ENCODE peak calls at places on chromosomes 12 and 14, in seven cellular contexts. Y is IMR-90, W is H9, N is neuronal stem cell, B is mesenchymal stem cell, L is mesendoderm, M is trophoblast cell. O is an unnamed sample.

GRCh38 chr12:104958946-104959841 is 1.1 kb upstream of the SLC41A2 start:
- DNase-seq in N (no peak), B (peak), Y (peak), L (peak), W (peak), M (peak), O (no peak)

GRCh38 chr12:67759829-67760228 is 111.3 kb downstream of the DYRK2 start:
- DNase-seq in N (no peak), L (no peak), W (no peak), M (peak), B (no peak), Y (no peak), O (no peak)

GRCh38 chr14:69363055-69363454 is 35.0 kb downstream of the ERH start:
- DNase-seq in Y (peak), N (no peak), B (peak), M (no peak), L (peak), W (peak), O (no peak)

GRCh38 chr14:95496690-95497241 is 19.7 kb downstream of the SYNE3 start:
- DNase-seq in Y (peak), W (no peak), M (no peak), L (no peak), B (peak), N (no peak), O (no peak)

GRCh38 chr14:95098984-95099599 is 58.2 kb downstream of the DICER1 start:
- DNase-seq in M (peak), Y (peak), L (peak), B (peak), N (peak), W (peak), O (no peak)

GRCh38 chr12:88896958-88897357 is 316.7 kb upstream of the KITLG start:
- DNase-seq in W (no peak), L (peak), Y (peak), B (peak), M (no peak), N (no peak), O (no peak)

GRCh38 chr12:100383586-100384548 is 27.0 kb downstream of the SLC17A8 start:
- DNase-seq in B (no peak), Y (no peak), N (no peak), M (no peak), W (no peak), L (no peak), O (no peak)

GRCh38 chr14:104293851-104294627 is 155.7 kb downstream of the KIF26A start:
- DNase-seq in N (no peak), Y (no peak), M (no peak), B (no peak), W (peak), L (peak), O (no peak)

GRCh38 chr12:31849090-31849687 is 110.0 kb upstream of the RESF1 start:
- DNase-seq in N (peak), L (peak), W (no peak), Y (peak), M (no peak), B (peak), O (no peak)

GRCh38 chr14:100523131-100523530 is 64.1 kb downstream of the BEGAIN start:
- DNase-seq in M (no peak), N (no peak), B (no peak), L (no peak), Y (no peak), W (peak), O (no peak)

GRCh38 chr12:29771786-29772185 is 12.0 kb downstream of the TMTC1 start:
- DNase-seq in N (no peak), W (no peak), Y (peak), M (no peak), L (no peak), B (no peak), O (no peak)

GRCh38 chr14:100644784-100645183 is 57.6 kb upstream of the BEGAIN start:
- DNase-seq in Y (no peak), B (no peak), N (no peak), L (no peak), M (no peak), W (no peak), O (no peak)

GRCh38 chr12:11654338-11654737 is 4.9 kb downstream of the ETV6 start:
- DNase-seq in M (no peak), W (no peak), B (no peak), N (no peak), Y (no peak), L (no peak), O (no peak)

GRCh38 chr14:77582511-77582910 is 33.9 kb downstream of the SPTLC2 start:
- DNase-seq in W (no peak), Y (peak), L (no peak), N (peak), M (no peak), B (peak), O (no peak)

GRCh38 chr14:50000215-50001145 is 107.6 kb downstream of the ARF6 start:
- DNase-seq in N (no peak), M (peak), Y (peak), L (peak), B (peak), W (peak), O (peak)

GRCh38 chr14:71619472-71619871 is 312.8 kb upstream of the RGS6 start:
- DNase-seq in Y (no peak), W (no peak), B (no peak), L (no peak), M (no peak), N (no peak), O (no peak)

GRCh38 chr14:68065322-68065721 is 245.7 kb downstream of the RAD51B start:
- DNase-seq in Y (no peak), W (no peak), L (no peak), M (no peak), B (no peak), N (no peak), O (no peak)

GRCh38 chr12:17169726-17170471 is 563.9 kb upstream of the LMO3 start:
- DNase-seq in B (no peak), W (no peak), L (no peak), N (no peak), M (no peak), Y (no peak), O (no peak)

GRCh38 chr12:100141998-100142850 is 450 bp downstream of the BLTP3B start:
- DNase-seq in B (no peak), M (no peak), L (peak), N (peak), Y (no peak), W (peak), O (peak)

GRCh38 chr12:124764870-124765570 is 98.6 kb downstream of the SCARB1 start:
- DNase-seq in W (no peak), N (no peak), M (peak), L (no peak), B (peak), Y (peak), O (no peak)

GRCh38 chr12:132662901-132663755 is 24.0 kb downstream of the POLE start:
- DNase-seq in N (no peak), M (no peak), B (no peak), W (no peak), Y (no peak), L (no peak), O (no peak)

GRCh38 chr12:112901271-112901670 is 5.5 kb upstream of the OAS1 start:
- DNase-seq in Y (no peak), L (no peak), M (no peak), W (no peak), B (no peak), N (no peak), O (no peak)

GRCh38 chr12:113370923-113371682 is 12.7 kb downstream of the PLBD2 start:
- DNase-seq in W (no peak), N (no peak), B (no peak), L (no peak), Y (no peak), M (no peak), O (no peak)

GRCh38 chr12:1347294-1347693 is 247.1 kb downstream of the FBXL14 start:
- DNase-seq in Y (no peak), L (no peak), M (no peak), N (no peak), B (no peak), W (no peak), O (no peak)

GRCh38 chr14:51836417-51836816 is 24.0 kb upstream of the GNG2 start:
- DNase-seq in B (no peak), Y (no peak), M (no peak), N (no peak), W (no peak), L (no peak), O (no peak)

GRCh38 chr12:83179999-83180398 is 493.3 kb downstream of the TMTC2 start:
- DNase-seq in N (no peak), L (no peak), B (no peak), Y (no peak), W (no peak), M (no peak), O (no peak)

GRCh38 chr14:24171422-24172260 is at the start of gene REC8:
- DNase-seq in L (peak), W (peak), B (peak), M (no peak), Y (no peak), N (peak), O (peak)

GRCh38 chr12:121796855-121797751 is 3.6 kb upstream of the RHOF start:
- DNase-seq in B (peak), W (peak), N (peak), M (peak), Y (peak), L (peak), O (peak)

GRCh38 chr14:22656945-22657711 is 13.0 kb upstream of the OR6J1 start:
- DNase-seq in L (peak), W (no peak), M (no peak), N (no peak), B (peak), Y (peak), O (no peak)

GRCh38 chr12:104521731-104522130 is 65.0 kb downstream of the CHST11 start:
- DNase-seq in W (no peak), M (no peak), Y (peak), B (peak), N (no peak), L (no peak), O (no peak)

DNA sequence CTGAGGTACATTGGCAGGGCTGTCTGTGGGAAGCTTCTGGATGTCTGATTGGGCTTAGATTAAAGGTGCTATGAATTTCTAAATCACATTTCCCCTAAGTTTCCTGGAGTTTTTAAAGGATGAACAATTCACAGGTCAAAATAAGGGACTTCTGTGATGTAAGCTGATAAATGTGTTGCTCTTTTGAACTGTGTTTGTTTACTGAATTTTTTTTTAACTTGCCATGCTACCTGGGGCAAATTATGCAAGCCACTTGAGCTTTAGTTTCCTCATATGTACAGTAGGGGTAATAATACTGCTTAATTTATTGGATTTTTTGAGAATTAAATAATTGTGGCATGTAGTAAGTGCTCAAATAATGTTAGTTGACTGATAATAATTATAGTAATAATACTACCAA is 52.8 kb upstream of the CCDC91 start:
- DNase-seq in W (no peak), N (no peak), L (no peak), M (no peak), Y (no peak), B (no peak), O (no peak)
- H3K23ac ChIP-seq in W (no peak), N (no peak), L (no peak), M (no peak), Y (no peak), B (no peak), O (no peak)

GRCh38 chr12:79125358-79125757 is 260.8 kb downstream of the SYT1 start:
- DNase-seq in L (no peak), M (no peak), Y (no peak), W (no peak), N (no peak), B (no peak), O (no peak)

GRCh38 chr12:79121486-79121885 is 256.9 kb downstream of the SYT1 start:
- DNase-seq in B (peak), W (peak), N (no peak), L (peak), M (no peak), Y (no peak), O (no peak)

GRCh38 chr12:79124385-79124784 is 259.8 kb downstream of the SYT1 start:
- DNase-seq in L (no peak), N (no peak), M (no peak), W (no peak), B (no peak), Y (no peak), O (no peak)

GRCh38 chr12:79128956-79129355 is 264.4 kb downstream of the SYT1 start:
- DNase-seq in Y (peak), N (no peak), L (no peak), M (no peak), B (no peak), W (no peak), O (no peak)

GRCh38 chr12:79127268-79127895 is 262.8 kb downstream of the SYT1 start:
- DNase-seq in N (no peak), Y (peak), W (no peak), L (no peak), M (peak), B (peak), O (no peak)
- H3K23ac ChIP-seq in N (no peak), Y (no peak), W (no peak), L (no peak), M (no peak), B (no peak), O (no peak)

GRCh38 chr12:15854916-15855315 is 27.3 kb upstream of the STRAP start:
- DNase-seq in B (no peak), N (peak), W (no peak), Y (no peak), M (peak), L (peak), O (no peak)

GRCh38 chr12:15855646-15856045 is 26.5 kb upstream of the STRAP start:
- DNase-seq in L (no peak), Y (peak), M (no peak), W (no peak), N (no peak), B (peak), O (no peak)

GRCh38 chr12:15851919-15852318 is 30.3 kb upstream of the STRAP start:
- DNase-seq in B (no peak), N (no peak), L (peak), Y (no peak), W (no peak), M (peak), O (no peak)

GRCh38 chr12:15852383-15852782 is 29.8 kb upstream of the STRAP start:
- DNase-seq in N (no peak), B (peak), Y (peak), L (no peak), W (no peak), M (peak), O (no peak)

GRCh38 chr12:15853877-15854276 is 28.3 kb upstream of the STRAP start:
- DNase-seq in L (peak), N (no peak), B (no peak), W (no peak), M (peak), Y (no peak), O (no peak)
- H3K23ac ChIP-seq in L (no peak), N (no peak), B (no peak), W (no peak), M (no peak), Y (no peak), O (no peak)

DNA sequence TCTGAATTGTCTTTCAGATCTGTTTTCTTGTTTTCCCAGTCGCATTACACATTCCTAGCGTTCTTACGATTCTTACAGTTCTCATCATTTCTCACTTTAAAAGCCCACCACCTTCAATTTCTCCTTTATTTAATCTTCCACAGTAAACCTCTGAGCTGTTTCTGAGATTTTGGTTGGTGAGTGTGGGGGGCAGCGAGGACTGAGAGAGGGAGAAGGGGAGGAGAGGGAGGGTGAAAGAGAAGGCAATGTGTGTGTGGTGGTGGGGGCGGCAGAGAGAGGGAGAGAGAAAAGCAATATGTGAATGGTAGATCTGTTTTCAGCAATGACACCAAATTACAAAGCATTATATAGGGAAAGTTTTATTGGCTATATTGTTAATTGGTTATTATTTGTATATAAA is 282.6 kb downstream of the SOX5 start:
- DNase-seq in N (no peak), Y (no peak), L (peak), W (no peak), B (no peak), M (no peak), O (no peak)
- H3K23ac ChIP-seq in N (no peak), Y (no peak), L (no peak), W (no peak), B (no peak), M (no peak), O (no peak)

DNA sequence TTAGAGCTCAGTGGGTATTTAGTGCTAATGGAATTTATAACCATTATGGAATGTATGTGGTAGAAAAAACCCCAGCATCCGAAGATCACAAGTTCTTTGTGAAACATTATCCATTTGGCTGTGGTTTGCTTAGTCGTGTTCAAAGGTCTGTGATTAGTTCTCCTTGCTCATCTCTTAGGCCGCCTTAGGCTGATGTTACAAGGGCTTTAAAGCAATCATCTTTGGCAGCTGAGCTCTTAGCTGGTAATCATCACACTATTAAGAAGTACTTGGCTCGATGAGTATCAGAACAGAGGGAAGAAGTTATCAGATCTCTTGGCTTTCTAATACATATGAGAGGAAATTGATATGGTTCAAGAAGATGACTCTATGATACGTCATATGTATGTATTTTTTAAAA is 124.1 kb upstream of the E2F7 start:
- DNase-seq in Y (peak), N (no peak), L (no peak), M (no peak), B (peak), W (no peak), O (no peak)
- H3K23ac ChIP-seq in Y (no peak), N (no peak), L (no peak), M (no peak), B (no peak), W (no peak), O (no peak)

DNA sequence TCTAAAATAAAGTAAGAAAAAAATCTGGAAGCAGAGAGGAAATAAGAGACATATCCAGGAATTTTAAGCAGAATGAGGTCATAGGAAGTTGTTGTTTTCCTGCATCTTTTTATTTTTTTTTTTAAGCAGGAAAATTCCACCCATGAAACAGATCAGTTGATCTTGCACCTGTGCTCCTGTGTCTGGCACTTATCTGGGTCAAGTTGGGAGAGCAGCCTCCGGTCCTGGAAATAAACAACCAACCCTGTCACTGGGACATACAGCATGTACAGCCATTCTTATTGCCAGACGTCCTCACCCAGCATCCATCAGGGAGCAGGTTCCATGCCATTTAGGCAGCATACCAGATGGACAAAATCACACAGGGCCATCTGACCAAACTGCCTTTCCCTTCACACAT is 266.0 kb upstream of the BTG1 start:
- DNase-seq in B (no peak), N (no peak), Y (no peak), M (no peak), L (no peak), W (no peak), O (no peak)
- H3K23ac ChIP-seq in B (no peak), N (no peak), Y (no peak), M (no peak), L (no peak), W (no peak), O (no peak)

DNA sequence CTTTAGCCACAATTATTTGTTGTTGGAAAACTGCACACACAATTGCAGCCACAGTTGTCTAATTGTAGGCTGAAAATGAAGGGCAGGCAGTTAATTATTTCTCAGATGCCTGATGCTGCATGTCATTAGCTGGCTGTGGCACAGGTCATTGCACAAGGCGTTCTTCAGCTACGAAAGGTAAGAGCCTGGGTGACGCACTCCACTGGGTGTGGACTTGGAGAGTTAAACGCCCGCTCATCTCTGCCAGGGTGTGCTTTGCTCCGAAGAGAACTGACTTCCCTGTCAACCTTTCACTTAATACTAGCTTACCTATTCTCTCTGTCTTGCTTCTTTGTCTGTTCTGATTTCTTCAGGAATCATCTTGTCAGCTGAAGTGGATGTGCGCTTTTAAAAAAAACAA is 91.4 kb upstream of the CPM start:
- DNase-seq in M (peak), W (no peak), L (no peak), N (no peak), Y (no peak), B (no peak), O (no peak)
- H3K23ac ChIP-seq in M (no peak), W (no peak), L (no peak), N (no peak), Y (no peak), B (no peak), O (no peak)

GRCh38 chr14:36665887-36666415 is 4.3 kb downstream of the PAX9 start:
- DNase-seq in N (no peak), L (peak), M (no peak), Y (no peak), B (no peak), W (peak), O (peak)
- H3K23ac ChIP-seq in N (peak), L (no peak), M (no peak), Y (no peak), B (peak), W (no peak), O (no peak)

DNA sequence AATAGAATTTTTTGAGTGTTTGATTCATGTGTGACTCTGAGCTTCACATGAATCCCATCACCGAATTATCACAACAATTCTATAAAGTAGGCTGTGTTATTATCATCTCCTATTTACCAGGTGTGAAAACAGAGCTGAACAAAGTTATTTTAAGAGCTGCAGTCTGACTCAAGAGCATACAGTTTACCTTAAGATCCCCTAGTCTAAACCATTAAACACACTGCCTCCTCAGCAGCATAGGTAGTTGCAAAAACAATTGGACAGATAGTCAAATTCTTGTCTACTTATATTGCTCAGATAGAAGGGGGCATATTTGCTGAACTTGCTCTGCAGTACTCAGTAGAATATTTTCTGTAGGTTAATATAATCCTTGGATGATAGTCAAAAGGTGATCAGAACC is 219.8 kb upstream of the ATP2B1 start:
- DNase-seq in N (no peak), Y (no peak), W (no peak), B (no peak), L (no peak), M (no peak), O (no peak)
- H3K23ac ChIP-seq in N (no peak), Y (no peak), W (no peak), B (no peak), L (no peak), M (no peak), O (no peak)

O was measured in H1.